ENCODE peak calls at places on chromosomes 7 and 10, in four cellular contexts. Q, M, N and W are unnamed samples.

GRCh38 chr10:63133787-63134557 is 844 bp downstream of the NRBF2 start:
- DNase-seq in Q (no peak), N (no peak), M (no peak), W (peak; percentile 58)

GRCh38 chr7:95630702-95631458 is 34.6 kb upstream of the PDK4 start:
- DNase-seq in M (no peak), N (no peak), Q (no peak), W (no peak)

GRCh38 chr10:34045571-34046190 is 711.2 kb upstream of the NRP1 start:
- DNase-seq in N (peak; percentile 5), Q (no peak), M (no peak), W (peak; percentile 28)

GRCh38 chr10:95295031-95295755 is 4.4 kb upstream of the PDLIM1 start:
- DNase-seq in N (peak; percentile 46), Q (peak; percentile 64), M (peak; percentile 72), W (peak; percentile 96)

GRCh38 chr10:63711866-63712716 is 190.9 kb downstream of the REEP3 start:
- DNase-seq in N (peak; percentile 92), M (peak; percentile 94), Q (peak; percentile 84), W (peak; percentile 96)

GRCh38 chr7:105205592-105206211 is 183.0 kb downstream of the SRPK2 start:
- DNase-seq in N (no peak), M (no peak), Q (no peak), W (no peak)

GRCh38 chr7:131225619-131226101 is 102.0 kb upstream of the MKLN1 start:
- DNase-seq in M (no peak), N (no peak), Q (peak; percentile 74), W (peak; percentile 29)

GRCh38 chr7:28707291-28707690 is 250.8 kb downstream of the TRIL start:
- DNase-seq in Q (no peak), M (no peak), N (no peak), W (no peak)

GRCh38 chr10:103476046-103476768 is 2.8 kb downstream of the CALHM3 start:
- DNase-seq in M (no peak), N (no peak), Q (no peak), W (no peak)

GRCh38 chr10:71059059-71059818 is 153.1 kb upstream of the UNC5B start:
- DNase-seq in M (no peak), Q (no peak), N (no peak), W (no peak)

GRCh38 chr7:129739427-129739826 is 127.9 kb downstream of the NRF1 start:
- DNase-seq in M (no peak), Q (peak; percentile 58), N (peak; percentile 80), W (peak; percentile 61)

GRCh38 chr10:63700935-63701263 is 179.7 kb downstream of the REEP3 start:
- DNase-seq in M (no peak), N (no peak), Q (no peak), W (peak; percentile 71)

GRCh38 chr10:14074062-14074884 is 256.5 kb downstream of the FRMD4A start:
- DNase-seq in N (peak; percentile 100), Q (peak; percentile 88), M (peak; percentile 85), W (peak; percentile 100)

GRCh38 chr10:43865275-43866135 is 216.8 kb upstream of the ZNF32 start:
- DNase-seq in M (no peak), N (no peak), Q (no peak), W (no peak)

GRCh38 chr7:5282464-5283316 is at the start of gene SLC29A4:
- DNase-seq in Q (peak; percentile 71), N (no peak), M (no peak), W (no peak)

GRCh38 chr10:75250934-75251333 is 15.2 kb upstream of the COMTD1 start:
- DNase-seq in N (no peak), M (no peak), Q (no peak), W (peak; percentile 91)

GRCh38 chr7:120060283-120060682 is 212.7 kb upstream of the KCND2 start:
- DNase-seq in Q (no peak), N (peak; percentile 31), M (no peak), W (peak; percentile 37)

GRCh38 chr7:5217396-5217795 is 27.4 kb downstream of the WIPI2 start:
- DNase-seq in N (no peak), M (no peak), Q (no peak), W (no peak)

GRCh38 chr10:103695584-103696005 is 159.8 kb downstream of the SH3PXD2A start:
- DNase-seq in Q (no peak), M (no peak), N (peak; percentile 53), W (no peak)

GRCh38 chr7:45972629-45973312 is 51.7 kb upstream of the IGFBP3 start:
- DNase-seq in M (no peak), N (no peak), Q (no peak), W (no peak)

GRCh38 chr10:91590904-91591791 is 41.7 kb downstream of the PPP1R3C start:
- DNase-seq in Q (peak; percentile 66), N (peak; percentile 14), M (no peak), W (peak; percentile 64)

DNA sequence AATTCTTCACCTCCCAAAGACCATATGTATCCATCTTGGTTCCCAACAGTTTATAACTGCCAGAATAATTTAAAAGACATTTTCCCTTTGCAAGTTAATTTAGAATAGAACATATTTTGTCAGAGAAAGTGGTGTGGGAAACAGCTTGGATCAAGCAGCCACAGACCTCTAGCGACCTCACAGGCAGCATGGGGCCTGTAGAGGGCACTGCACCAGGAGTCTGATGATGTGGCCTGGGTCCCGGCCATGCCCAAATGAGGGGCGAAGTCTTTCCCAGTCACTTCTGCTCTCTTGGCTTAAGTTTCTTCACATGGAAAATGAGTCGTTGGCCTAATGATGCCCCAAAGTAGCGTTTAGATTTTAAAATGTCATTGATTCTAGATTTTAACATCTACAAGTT is 243.2 kb downstream of the SDK1 start:
- DNase-seq in N (no peak), Q (no peak), M (no peak), W (no peak)
- H3K4me3 ChIP-seq in N (no peak overlapping the region), Q (no peak overlapping the region), M (no peak overlapping the region), W (no peak overlapping the region)

DNA sequence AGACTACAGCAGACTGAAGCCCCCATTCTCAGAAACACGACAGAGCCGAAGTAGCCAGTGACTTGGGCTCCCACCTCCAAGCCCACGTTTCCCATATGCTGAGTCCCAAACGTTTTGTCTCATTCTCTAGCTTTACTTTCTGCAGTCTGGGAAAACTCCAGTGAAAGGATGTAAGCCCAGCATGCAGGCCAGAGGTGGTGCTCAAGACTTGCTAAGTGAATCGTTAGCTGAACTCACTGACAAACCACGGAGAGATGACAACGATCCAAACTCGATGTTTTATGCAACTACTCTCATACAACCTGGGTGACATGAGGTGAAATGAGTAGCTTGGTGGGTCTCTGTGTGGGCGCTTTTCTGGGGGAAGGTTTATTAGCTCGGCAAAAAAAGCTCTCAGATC is 731.8 kb downstream of the SUGCT start:
- DNase-seq in M (no peak), Q (no peak), N (no peak), W (no peak)
- TF ChIP-seq CTCF in M (no peak), Q (no peak), N (peak; percentile 34), W (no peak)

GRCh38 chr7:155449880-155450557 is 7.9 kb upstream of the EN2 start:
- DNase-seq in Q (no peak), N (no peak), M (no peak), W (no peak)

GRCh38 chr7:155450828-155451521 is 7.0 kb upstream of the EN2 start:
- DNase-seq in M (no peak), Q (no peak), N (no peak), W (no peak)

GRCh38 chr7:155451522-155452239 is 6.2 kb upstream of the EN2 start:
- DNase-seq in N (no peak), Q (no peak), M (no peak), W (no peak)

GRCh38 chr7:155449008-155449879 is 8.7 kb upstream of the EN2 start:
- DNase-seq in N (no peak), Q (no peak), M (no peak), W (no peak)

GRCh38 chr7:155450558-155450827 is 7.4 kb upstream of the EN2 start:
- DNase-seq in Q (no peak), N (no peak), M (no peak), W (no peak)
- H3K27me3 ChIP-seq in Q (peaks cover 96% of the 10 kb centered on the region), N (peaks cover 82% of the 10 kb centered on the region), M (peaks cover 90% of the 10 kb centered on the region), W (peaks cover 70% of the 10 kb centered on the region)

DNA sequence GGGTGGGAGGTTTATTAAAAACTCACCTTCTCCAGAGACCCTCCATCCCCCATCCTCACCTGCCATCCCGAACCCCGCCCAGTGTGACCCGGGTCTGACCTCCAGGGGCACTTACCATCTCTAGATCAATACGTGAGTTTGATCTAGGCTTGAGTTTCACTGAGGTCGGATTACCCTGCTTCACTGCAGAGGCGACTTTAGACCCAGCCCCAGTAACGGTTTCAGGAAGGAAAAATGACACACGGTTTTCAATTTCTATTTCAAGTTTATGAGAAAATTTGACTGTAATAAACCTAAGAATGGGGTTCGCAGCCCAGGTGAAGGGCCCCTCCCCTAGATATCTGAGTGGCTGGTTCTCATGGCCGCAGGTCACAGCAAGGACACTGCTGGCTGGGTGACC is 33.1 kb downstream of the RCC1L start:
- DNase-seq in Q (no peak), N (no peak), M (no peak), W (no peak)
- H3K4me3 ChIP-seq in Q (no peak overlapping the region), N (no peak overlapping the region), M (no peak overlapping the region), W (no peak overlapping the region)

GRCh38 chr10:79274279-79275104 is 72.8 kb upstream of the PPIF start:
- DNase-seq in N (no peak), M (peak; percentile 86), Q (peak; percentile 42), W (no peak)
- TF ChIP-seq CTCF in N (peak; percentile 30), M (peak; percentile 12), Q (no peak), W (no peak)

DNA sequence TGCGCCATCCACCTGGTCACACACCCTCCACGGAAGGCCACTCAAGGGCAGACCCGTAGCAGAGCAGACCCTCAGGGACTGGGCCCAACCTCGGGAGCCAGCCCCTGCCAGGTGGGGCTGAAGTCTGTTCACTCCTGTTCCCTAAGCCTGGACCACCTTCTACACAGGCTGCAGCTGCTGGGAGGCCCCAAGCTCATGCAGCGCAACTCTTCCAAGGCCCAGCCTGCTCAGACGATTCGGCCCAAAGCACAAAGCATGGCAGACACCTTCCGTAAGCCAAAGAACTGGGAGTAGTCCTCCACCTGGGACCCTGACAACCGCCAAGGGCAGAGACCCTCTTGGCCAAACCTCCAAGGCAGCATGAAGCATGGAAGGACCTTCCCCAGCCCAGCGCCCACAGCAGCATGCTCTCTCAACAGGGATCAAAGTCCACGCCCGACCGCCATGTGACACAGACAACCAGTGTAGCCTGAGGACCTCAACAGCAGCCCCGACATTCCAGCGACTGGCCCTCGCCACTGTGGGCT is 11.5 kb downstream of the SHH start:
- DNase-seq in N (no peak), Q (no peak), M (peak; percentile 34), W (no peak)
- H3K27me3 ChIP-seq in N (peaks cover 14% of the 10 kb centered on the region), Q (peaks cover 32% of the 10 kb centered on the region), M (peaks cover 78% of the 10 kb centered on the region), W (no peaks in the 10 kb centered on the region)